ENCODE peak calls at places on chromosomes 11 and 22, in five cellular contexts. S is endothelial cell of umbilical vein, D is foreskin fibroblast, N is HFF-Myc, L is fibroblast of the aortic adventitia. J is an unnamed sample.
A peak's percentile ranks its signal among the peaks of the same experiment; 100 is the strongest.

GRCh38 chr11:42161886-42162285 is 702.4 kb upstream of the LRRC4C start:
- DNase-seq in S (no peak), D (no peak), N (no peak), L (peak; percentile 38), J (no peak)

GRCh38 chr11:122319842-122320555 is 204.0 kb upstream of the BLID start:
- DNase-seq in S (no peak), D (no peak), N (no peak), L (peak; percentile 35), J (no peak)

GRCh38 chr11:64028398-64029115 is 7.2 kb upstream of the FLRT1 start:
- DNase-seq in S (no peak), D (no peak), N (no peak), L (no peak), J (no peak)

GRCh38 chr11:31875861-31876625 is 64.9 kb upstream of the PAX6 start:
- DNase-seq in S (no peak), D (no peak), N (no peak), L (no peak), J (no peak)

GRCh38 chr11:117482881-117483280 is 155.2 kb downstream of the CEP164 start:
- DNase-seq in S (no peak), D (no peak), N (no peak), L (no peak), J (no peak)

GRCh38 chr22:37454857-37455686 is 27.8 kb upstream of the ELFN2 start:
- DNase-seq in S (peak; percentile 84), D (peak; percentile 82), N (no peak), L (peak; percentile 89), J (peak; percentile 76)

GRCh38 chr22:23651676-23652075 is 19.6 kb upstream of the DRICH1 start:
- DNase-seq in S (no peak), D (no peak), N (no peak), L (no peak), J (no peak)

GRCh38 chr11:3840870-3841425 is at the start of gene RHOG:
- DNase-seq in S (no peak), D (peak; percentile 87), N (no peak), L (peak; percentile 76), J (no peak)

GRCh38 chr11:32792111-32792947 is 2.1 kb downstream of the CCDC73 start:
- DNase-seq in S (no peak), D (no peak), N (no peak), L (no peak), J (no peak)

GRCh38 chr11:2593393-2593950 is 106.3 kb downstream of the KCNQ1OT1 start:
- DNase-seq in S (no peak), D (no peak), N (no peak), L (no peak), J (no peak)

GRCh38 chr11:88377151-88377550 is 39.6 kb upstream of the CTSC start:
- DNase-seq in S (no peak), D (no peak), N (no peak), L (no peak), J (no peak)

GRCh38 chr11:1042626-1043562 is 6.4 kb upstream of the MUC6 start:
- DNase-seq in S (no peak), D (no peak), N (no peak), L (no peak), J (no peak)

GRCh38 chr22:36328635-36329216 is 59.0 kb downstream of the MYH9 start:
- DNase-seq in S (peak; percentile 84), D (peak; percentile 79), N (peak; percentile 79), L (peak; percentile 73), J (peak; percentile 70)

GRCh38 chr11:66346476-66347424 is 679 bp downstream of the B4GAT1 start:
- DNase-seq in S (no peak), D (no peak), N (no peak), L (no peak), J (no peak)

GRCh38 chr11:134800826-134801225 is 388.8 kb upstream of the B3GAT1 start:
- DNase-seq in S (no peak), D (no peak), N (no peak), L (no peak), J (no peak)
- H3K4me3 ChIP-seq in S (no peak overlapping the region), D (no peak overlapping the region), N (no peak overlapping the region), L (no peak overlapping the region), J (no peak overlapping the region)

GRCh38 chr11:116170526-116171120 is 602.2 kb downstream of the BUD13 start:
- DNase-seq in S (no peak), D (no peak), N (no peak), L (no peak), J (no peak)
- TF ChIP-seq CTCF in S (no peak), D (no peak), N (no peak), L (no peak), J (peak; percentile 16)

GRCh38 chr11:15309296-15309695 is 194.6 kb downstream of the INSC start:
- DNase-seq in S (no peak), D (no peak), N (no peak), L (no peak), J (no peak)

GRCh38 chr11:15308840-15309239 is 194.1 kb downstream of the INSC start:
- DNase-seq in S (no peak), D (no peak), N (no peak), L (no peak), J (no peak)

DNA sequence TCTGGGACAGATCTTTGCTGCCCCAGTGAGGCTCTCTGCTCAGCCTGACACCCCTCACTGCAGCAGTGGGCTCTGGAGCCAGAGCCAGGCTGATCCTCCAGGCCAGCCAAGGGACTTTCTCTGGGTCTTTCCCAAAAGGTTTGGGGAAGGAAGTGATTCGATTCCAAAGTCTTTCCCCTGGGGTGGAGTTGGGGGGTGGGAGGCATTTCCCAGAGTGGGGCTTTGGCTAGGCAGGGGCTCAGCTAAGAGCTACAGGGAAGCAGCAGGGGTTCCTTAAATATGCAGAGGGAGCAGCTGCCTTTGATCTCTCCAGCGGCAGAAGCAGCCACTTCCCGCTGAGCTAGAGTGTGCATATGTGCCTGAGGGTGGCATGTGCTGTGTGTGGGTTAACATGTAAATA is 192.9 kb downstream of the INSC start:
- DNase-seq in S (no peak), D (no peak), N (no peak), L (no peak), J (no peak)
- H3K4me3 ChIP-seq in S (no peak overlapping the region), D (no peak overlapping the region), N (no peak overlapping the region), L (no peak overlapping the region), J (no peak overlapping the region)

GRCh38 chr11:60629399-60629798 is 70.0 kb upstream of the MS4A8 start:
- DNase-seq in S (no peak), D (no peak), N (no peak), L (no peak), J (no peak)

GRCh38 chr11:60625262-60625661 is 74.2 kb upstream of the MS4A8 start:
- DNase-seq in S (peak; percentile 52), D (no peak), N (peak; percentile 41), L (peak; percentile 19), J (no peak)
- TF ChIP-seq CTCF in S (peak; percentile 28), D (no peak), N (peak; percentile 37), L (no peak), J (peak; percentile 7)

GRCh38 chr22:46239261-46240048 is 10.6 kb downstream of the CDPF1 start:
- DNase-seq in S (no peak), D (no peak), N (no peak), L (no peak), J (no peak)
- H3K4me3 ChIP-seq in S (no peak overlapping the region), D (no peak overlapping the region), N (no peak overlapping the region), L (no peak overlapping the region), J (no peak overlapping the region)